ENCODE peak calls at places on chromosomes 12 and 14, in nine cellular contexts. P is Panc1; B is PC-3; Y is fibroblast of lung; I is CD8-positive, alpha-beta T cell; S is PC-9; T is hepatocyte; F is ovary; R is uterus. K is an unnamed sample.

GRCh38 chr12:47360771-47361388 is 281.1 kb upstream of the AMIGO2 start:
- DNase-seq in B (no peak), S (no peak), R (no peak), T (no peak), I (peak; percentile 56), F (no peak), P (no peak), Y (no peak), K (no peak)

GRCh38 chr12:121240484-121241202 is 30.7 kb downstream of the P2RX4 start:
- DNase-seq in P (no peak), I (peak; percentile 100), S (no peak), Y (peak; percentile 8), B (no peak), T (no peak), R (peak; percentile 93), F (peak; percentile 93), K (peak; percentile 69)

GRCh38 chr12:16399110-16399509 is 51.7 kb downstream of the MGST1 start:
- DNase-seq in B (no peak), F (no peak), R (no peak), Y (no peak), T (no peak), P (no peak), S (no peak), I (no peak), K (no peak)

GRCh38 chr14:34043627-34044372 is 92.9 kb upstream of the EGLN3 start:
- DNase-seq in I (peak; percentile 21), S (peak; percentile 58), T (peak; percentile 43), R (no peak), B (peak; percentile 90), F (no peak), Y (peak; percentile 43), P (no peak), K (no peak)

GRCh38 chr12:15772405-15773018 is 16.7 kb downstream of the EPS8 start:
- DNase-seq in F (no peak), T (no peak), P (no peak), I (no peak), S (no peak), Y (peak; percentile 35), R (no peak), B (peak; percentile 32), K (no peak)

GRCh38 chr14:105426416-105427130 is 6.9 kb downstream of the MTA1 start:
- DNase-seq in I (no peak), F (no peak), P (no peak), S (no peak), Y (no peak), B (no peak), T (no peak), R (no peak), K (no peak)

GRCh38 chr12:45286621-45287020 is 70.7 kb downstream of the ANO6 start:
- DNase-seq in Y (no peak), R (no peak), T (no peak), F (no peak), S (no peak), P (no peak), I (no peak), B (no peak), K (no peak)

GRCh38 chr12:65364021-65364420 is 85.5 kb downstream of the MSRB3 start:
- DNase-seq in F (no peak), I (no peak), B (no peak), R (no peak), S (no peak), Y (peak; percentile 60), T (no peak), P (no peak), K (no peak)

GRCh38 chr12:53324779-53325538 is 3.5 kb upstream of the AAAS start:
- DNase-seq in P (peak; percentile 66), B (peak; percentile 89), F (peak; percentile 92), S (peak; percentile 87), Y (peak; percentile 86), T (peak; percentile 95), I (peak; percentile 80), R (peak; percentile 94), K (peak; percentile 92)

GRCh38 chr14:31880935-31881334 is 196.2 kb upstream of the ARHGAP5 start:
- DNase-seq in T (peak; percentile 47), P (no peak), S (peak; percentile 51), Y (peak; percentile 97), B (peak; percentile 84), R (no peak), I (no peak), F (no peak), K (peak; percentile 34)

DNA sequence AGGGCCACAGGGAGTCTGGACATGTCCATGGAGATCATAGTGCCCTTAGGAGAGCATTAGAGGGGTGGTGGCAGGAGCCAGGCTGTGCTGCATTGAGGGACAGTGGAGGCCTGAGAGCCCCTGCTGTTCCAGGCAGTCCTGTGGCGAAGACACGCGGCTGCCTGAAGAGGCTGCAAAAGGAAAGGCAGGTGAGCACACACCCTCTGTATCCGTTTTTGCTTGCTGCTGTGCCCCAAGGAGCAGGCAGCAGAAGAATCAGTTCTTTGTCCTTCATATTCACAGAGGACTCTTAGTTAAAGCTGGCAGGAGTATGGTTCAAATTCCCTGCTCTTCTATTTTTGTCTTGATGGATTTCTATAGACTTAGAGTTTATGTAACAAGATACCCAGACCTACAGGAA is 4.5 kb downstream of the SLC35E3 start:
- DNase-seq in R (no peak), T (no peak), S (no peak), I (no peak), P (no peak), Y (no peak), B (no peak), F (no peak), K (no peak)
- H3K36me3 ChIP-seq in R (no peaks in the 10 kb centered on the region), T (no peaks in the 10 kb centered on the region), S (peaks cover 8% of the 10 kb centered on the region), I (no peaks in the 10 kb centered on the region), P (peaks cover 3% of the 10 kb centered on the region), Y (peaks cover 1% of the 10 kb centered on the region), B (peaks cover 4% of the 10 kb centered on the region), F (no peaks in the 10 kb centered on the region), K (no peaks in the 10 kb centered on the region)

GRCh38 chr12:87871061-87871460 is 158.1 kb downstream of the C12orf50 start:
- DNase-seq in I (no peak), S (no peak), R (no peak), P (no peak), F (no peak), B (no peak), T (no peak), Y (peak; percentile 30), K (no peak)

GRCh38 chr12:87870061-87870460 is 159.1 kb downstream of the C12orf50 start:
- DNase-seq in B (peak; percentile 10), F (no peak), I (no peak), S (no peak), P (no peak), Y (peak; percentile 28), R (no peak), T (no peak), K (no peak)

GRCh38 chr12:87870493-87870892 is 158.7 kb downstream of the C12orf50 start:
- DNase-seq in F (no peak), B (no peak), S (no peak), P (no peak), T (no peak), R (no peak), Y (no peak), I (no peak), K (no peak)

DNA sequence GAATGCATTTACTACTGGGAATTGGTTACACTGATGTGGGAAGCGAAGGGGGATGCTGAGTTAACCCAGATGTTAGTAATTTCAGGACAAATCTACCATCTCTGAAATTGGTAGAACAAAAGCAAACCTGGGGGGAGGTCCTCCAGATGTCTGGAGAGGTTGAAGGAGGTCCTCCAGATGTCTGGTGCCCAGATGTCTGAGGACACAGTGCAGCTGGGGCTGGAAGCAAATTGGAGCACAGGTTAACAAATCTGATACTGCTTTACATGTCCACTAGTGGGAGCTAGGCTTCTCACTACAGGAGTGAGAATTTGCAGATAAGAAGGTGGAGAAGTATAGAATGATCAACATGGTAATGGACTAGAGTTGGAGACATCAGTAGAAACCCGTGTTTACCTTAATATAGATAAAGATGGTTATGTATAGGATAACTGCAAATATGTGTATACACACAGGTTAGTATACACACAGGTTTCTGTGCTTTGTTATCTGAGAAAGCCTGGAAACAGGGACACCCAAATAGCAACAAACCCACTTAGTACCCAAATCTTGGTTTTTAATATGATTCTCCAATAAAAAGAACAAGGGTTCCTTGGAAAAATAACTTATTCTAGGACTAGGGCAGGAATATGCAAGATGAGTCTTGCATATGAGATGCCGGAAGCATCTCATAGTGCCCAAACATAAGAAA is 162.5 kb downstream of the C12orf50 start:
- DNase-seq in T (peak; percentile 21), S (no peak), Y (peak; percentile 11), P (no peak), B (peak; percentile 55), F (no peak), I (no peak), R (no peak), K (no peak)
- TF ChIP-seq CTCF in T (peak; percentile 30), S (peak; percentile 52), Y (peak; percentile 35), P (peak; percentile 53), B (peak; percentile 75), F (no peak), I (no peak), R (no peak), K (no peak)

DNA sequence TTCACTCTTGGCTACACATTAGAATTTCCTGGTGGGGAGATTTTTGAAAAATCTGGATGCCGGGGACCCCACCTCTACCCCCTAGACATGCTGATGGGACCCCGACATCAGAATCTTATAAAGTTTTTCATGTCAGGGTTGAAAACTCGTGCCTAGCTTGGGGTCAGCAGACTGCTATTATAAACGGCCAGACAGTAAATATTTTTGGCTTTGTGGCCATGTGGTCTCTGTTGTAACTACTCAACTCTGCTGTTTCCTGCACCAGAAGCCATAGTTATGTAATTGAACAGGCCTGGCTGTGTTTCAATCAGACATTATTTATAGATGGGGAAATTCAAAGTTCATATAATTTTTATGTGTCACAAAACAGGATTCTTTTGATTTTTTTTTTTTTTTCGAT is 41.6 kb downstream of the ACACB start:
- DNase-seq in F (no peak), I (no peak), B (no peak), S (no peak), P (no peak), Y (no peak), T (no peak), R (no peak), K (no peak)
- H3K4me1 ChIP-seq in F (peaks cover 25% of the 10 kb centered on the region), I (peaks cover 20% of the 10 kb centered on the region), B (peaks cover 12% of the 10 kb centered on the region), S (peaks cover 5% of the 10 kb centered on the region), P (no peaks in the 10 kb centered on the region), Y (peaks cover 3% of the 10 kb centered on the region), T (no peaks in the 10 kb centered on the region), R (no peaks in the 10 kb centered on the region), K (peaks cover 27% of the 10 kb centered on the region)

GRCh38 chr12:132773077-132774020 is 11.7 kb upstream of the ANKLE2 start:
- DNase-seq in B (no peak), I (peak; percentile 42), S (no peak), T (no peak), P (no peak), Y (no peak), F (no peak), R (no peak), K (no peak)

GRCh38 chr12:132772551-132772950 is 10.9 kb upstream of the ANKLE2 start:
- DNase-seq in T (no peak), Y (no peak), F (no peak), S (no peak), P (no peak), R (no peak), I (no peak), B (no peak), K (no peak)

GRCh38 chr12:132774646-132775275 is 13.1 kb upstream of the ANKLE2 start:
- DNase-seq in I (no peak), B (no peak), T (no peak), Y (no peak), R (no peak), S (no peak), F (no peak), P (no peak), K (no peak)

GRCh38 chr12:132775502-132776233 is 14.0 kb upstream of the ANKLE2 start:
- DNase-seq in B (no peak), I (no peak), F (no peak), Y (no peak), T (no peak), R (no peak), P (no peak), S (no peak), K (no peak)

GRCh38 chr12:132774159-132774558 is 12.5 kb upstream of the ANKLE2 start:
- DNase-seq in Y (no peak), T (no peak), F (no peak), P (no peak), I (no peak), R (no peak), S (no peak), B (no peak), K (peak; percentile 65)
- H3K36me3 ChIP-seq in Y (peaks cover 50% of the 10 kb centered on the region), T (no peaks in the 10 kb centered on the region), F (no peaks in the 10 kb centered on the region), P (peaks cover 16% of the 10 kb centered on the region), I (peaks cover 40% of the 10 kb centered on the region), R (no peaks in the 10 kb centered on the region), S (no peaks in the 10 kb centered on the region), B (peaks cover 52% of the 10 kb centered on the region), K (no peaks in the 10 kb centered on the region)